ENCODE peak calls at places on chromosomes 2 and 18, in ten cellular contexts. One of them, this sample, is unnamed.

GRCh38 chr2:189255711-189256110 is 76.2 kb upstream of the COL5A2 start:
- DNase-seq in left ventricle myocardium inferior: no peak
- DNase-seq in epithelial cell of proximal tubule: no peak
- DNase-seq in CD8-positive, alpha-beta memory T cell: no peak
- DNase-seq in fibroblast of pulmonary artery: no peak
- DNase-seq in heart right ventricle: no peak
- DNase-seq in NT2/D1: no peak
- DNase-seq in AG04450: no peak
- DNase-seq in body of pancreas: no peak
- DNase-seq in fibroblast of lung: no peak
- DNase-seq in this sample: no peak

GRCh38 chr2:2022941-2023586 is 278.7 kb upstream of the PXDN start:
- DNase-seq in left ventricle myocardium inferior: no peak
- DNase-seq in body of pancreas: no peak
- DNase-seq in CD8-positive, alpha-beta memory T cell: no peak
- DNase-seq in fibroblast of pulmonary artery: no peak
- DNase-seq in fibroblast of lung: no peak
- DNase-seq in AG04450: no peak
- DNase-seq in heart right ventricle: no peak
- DNase-seq in NT2/D1: no peak
- DNase-seq in epithelial cell of proximal tubule: no peak
- DNase-seq in this sample: no peak

GRCh38 chr2:181839811-181840210 is 51.7 kb upstream of the ITPRID2 start:
- DNase-seq in AG04450: peak
- DNase-seq in NT2/D1: no peak
- DNase-seq in epithelial cell of proximal tubule: no peak
- DNase-seq in fibroblast of lung: no peak
- DNase-seq in body of pancreas: no peak
- DNase-seq in heart right ventricle: no peak
- DNase-seq in left ventricle myocardium inferior: no peak
- DNase-seq in fibroblast of pulmonary artery: no peak
- DNase-seq in CD8-positive, alpha-beta memory T cell: no peak
- DNase-seq in this sample: no peak

GRCh38 chr2:31533036-31533435 is 47.7 kb downstream of the SRD5A2 start:
- DNase-seq in epithelial cell of proximal tubule: no peak
- DNase-seq in heart right ventricle: no peak
- DNase-seq in left ventricle myocardium inferior: no peak
- DNase-seq in body of pancreas: no peak
- DNase-seq in NT2/D1: no peak
- DNase-seq in AG04450: no peak
- DNase-seq in CD8-positive, alpha-beta memory T cell: no peak
- DNase-seq in fibroblast of pulmonary artery: no peak
- DNase-seq in fibroblast of lung: no peak
- DNase-seq in this sample: no peak

GRCh38 chr2:46800625-46801024 is 115.0 kb downstream of the MCFD2 start:
- DNase-seq in epithelial cell of proximal tubule: no peak
- DNase-seq in AG04450: no peak
- DNase-seq in left ventricle myocardium inferior: no peak
- DNase-seq in CD8-positive, alpha-beta memory T cell: no peak
- DNase-seq in heart right ventricle: no peak
- DNase-seq in fibroblast of lung: no peak
- DNase-seq in body of pancreas: no peak
- DNase-seq in NT2/D1: no peak
- DNase-seq in fibroblast of pulmonary artery: no peak
- DNase-seq in this sample: no peak

GRCh38 chr2:145752091-145752806 is 1232.3 kb upstream of the ZEB2 start:
- DNase-seq in AG04450: peak
- DNase-seq in NT2/D1: peak
- DNase-seq in CD8-positive, alpha-beta memory T cell: no peak
- DNase-seq in body of pancreas: peak
- DNase-seq in fibroblast of lung: peak
- DNase-seq in left ventricle myocardium inferior: no peak
- DNase-seq in fibroblast of pulmonary artery: peak
- DNase-seq in epithelial cell of proximal tubule: peak
- DNase-seq in heart right ventricle: no peak
- DNase-seq in this sample: peak

GRCh38 chr2:122179492-122180070 is 424.1 kb downstream of the TSN start:
- DNase-seq in fibroblast of pulmonary artery: peak
- DNase-seq in body of pancreas: no peak
- DNase-seq in CD8-positive, alpha-beta memory T cell: no peak
- DNase-seq in left ventricle myocardium inferior: no peak
- DNase-seq in AG04450: no peak
- DNase-seq in epithelial cell of proximal tubule: no peak
- DNase-seq in heart right ventricle: no peak
- DNase-seq in fibroblast of lung: no peak
- DNase-seq in NT2/D1: no peak
- DNase-seq in this sample: no peak

GRCh38 chr18:46211816-46212215 is 107.6 kb downstream of the HAUS1 start:
- DNase-seq in NT2/D1: no peak
- DNase-seq in epithelial cell of proximal tubule: no peak
- DNase-seq in fibroblast of lung: peak
- DNase-seq in left ventricle myocardium inferior: no peak
- DNase-seq in AG04450: no peak
- DNase-seq in heart right ventricle: no peak
- DNase-seq in CD8-positive, alpha-beta memory T cell: no peak
- DNase-seq in fibroblast of pulmonary artery: peak
- DNase-seq in body of pancreas: no peak
- DNase-seq in this sample: no peak

GRCh38 chr2:152623076-152623740 is 94.1 kb downstream of the PRPF40A start:
- DNase-seq in body of pancreas: no peak
- DNase-seq in heart right ventricle: no peak
- DNase-seq in CD8-positive, alpha-beta memory T cell: no peak
- DNase-seq in AG04450: no peak
- DNase-seq in epithelial cell of proximal tubule: no peak
- DNase-seq in NT2/D1: no peak
- DNase-seq in fibroblast of lung: no peak
- DNase-seq in left ventricle myocardium inferior: no peak
- DNase-seq in fibroblast of pulmonary artery: no peak
- DNase-seq in this sample: no peak

GRCh38 chr18:25229080-25229479 is 122.9 kb downstream of the ZNF521 start:
- DNase-seq in CD8-positive, alpha-beta memory T cell: no peak
- DNase-seq in NT2/D1: no peak
- DNase-seq in heart right ventricle: no peak
- DNase-seq in epithelial cell of proximal tubule: no peak
- DNase-seq in body of pancreas: no peak
- DNase-seq in fibroblast of pulmonary artery: peak
- DNase-seq in left ventricle myocardium inferior: no peak
- DNase-seq in AG04450: peak
- DNase-seq in fibroblast of lung: peak
- DNase-seq in this sample: peak

GRCh38 chr2:177902395-177903160 is 170.0 kb downstream of the PDE11A start:
- DNase-seq in body of pancreas: no peak
- DNase-seq in NT2/D1: no peak
- DNase-seq in CD8-positive, alpha-beta memory T cell: no peak
- DNase-seq in heart right ventricle: no peak
- DNase-seq in epithelial cell of proximal tubule: no peak
- DNase-seq in fibroblast of lung: no peak
- DNase-seq in fibroblast of pulmonary artery: no peak
- DNase-seq in AG04450: no peak
- DNase-seq in left ventricle myocardium inferior: no peak
- DNase-seq in this sample: no peak

GRCh38 chr2:165373322-165374025 is 96.0 kb upstream of the CSRNP3 start:
- DNase-seq in body of pancreas: no peak
- DNase-seq in NT2/D1: no peak
- DNase-seq in epithelial cell of proximal tubule: no peak
- DNase-seq in left ventricle myocardium inferior: no peak
- DNase-seq in CD8-positive, alpha-beta memory T cell: no peak
- DNase-seq in heart right ventricle: no peak
- DNase-seq in fibroblast of pulmonary artery: no peak
- DNase-seq in fibroblast of lung: no peak
- DNase-seq in AG04450: no peak
- DNase-seq in this sample: no peak

GRCh38 chr2:66462196-66462825 is 27.4 kb downstream of the MEIS1 start:
- DNase-seq in fibroblast of lung: no peak
- DNase-seq in epithelial cell of proximal tubule: no peak
- DNase-seq in AG04450: no peak
- DNase-seq in NT2/D1: no peak
- DNase-seq in left ventricle myocardium inferior: no peak
- DNase-seq in heart right ventricle: no peak
- DNase-seq in CD8-positive, alpha-beta memory T cell: no peak
- DNase-seq in fibroblast of pulmonary artery: no peak
- DNase-seq in body of pancreas: no peak
- DNase-seq in this sample: no peak

GRCh38 chr2:205198130-205198505 is 484.2 kb upstream of the NRP2 start:
- DNase-seq in CD8-positive, alpha-beta memory T cell: no peak
- DNase-seq in AG04450: peak
- DNase-seq in fibroblast of lung: peak
- DNase-seq in NT2/D1: no peak
- DNase-seq in heart right ventricle: no peak
- DNase-seq in fibroblast of pulmonary artery: peak
- DNase-seq in body of pancreas: no peak
- DNase-seq in left ventricle myocardium inferior: peak
- DNase-seq in epithelial cell of proximal tubule: no peak
- DNase-seq in this sample: peak

GRCh38 chr18:22172594-22173049 is 3.2 kb downstream of the GATA6 start:
- DNase-seq in NT2/D1: no peak
- DNase-seq in fibroblast of pulmonary artery: peak
- DNase-seq in fibroblast of lung: no peak
- DNase-seq in CD8-positive, alpha-beta memory T cell: no peak
- DNase-seq in body of pancreas: peak
- DNase-seq in AG04450: no peak
- DNase-seq in left ventricle myocardium inferior: no peak
- DNase-seq in heart right ventricle: no peak
- DNase-seq in epithelial cell of proximal tubule: no peak
- DNase-seq in this sample: no peak

GRCh38 chr18:22174341-22175148 is 5.2 kb downstream of the GATA6 start:
- DNase-seq in heart right ventricle: no peak
- DNase-seq in epithelial cell of proximal tubule: no peak
- DNase-seq in AG04450: no peak
- DNase-seq in fibroblast of pulmonary artery: peak
- DNase-seq in left ventricle myocardium inferior: no peak
- DNase-seq in CD8-positive, alpha-beta memory T cell: no peak
- DNase-seq in fibroblast of lung: no peak
- DNase-seq in body of pancreas: peak
- DNase-seq in NT2/D1: no peak
- DNase-seq in this sample: no peak

GRCh38 chr18:22171839-22172582 is 2.6 kb downstream of the GATA6 start:
- DNase-seq in fibroblast of lung: no peak
- DNase-seq in body of pancreas: peak
- DNase-seq in epithelial cell of proximal tubule: no peak
- DNase-seq in NT2/D1: no peak
- DNase-seq in AG04450: no peak
- DNase-seq in fibroblast of pulmonary artery: peak
- DNase-seq in left ventricle myocardium inferior: no peak
- DNase-seq in heart right ventricle: peak
- DNase-seq in CD8-positive, alpha-beta memory T cell: no peak
- DNase-seq in this sample: no peak

GRCh38 chr18:22173928-22174301 is 4.5 kb downstream of the GATA6 start:
- DNase-seq in fibroblast of lung: no peak
- DNase-seq in heart right ventricle: no peak
- DNase-seq in left ventricle myocardium inferior: no peak
- DNase-seq in AG04450: no peak
- DNase-seq in fibroblast of pulmonary artery: peak
- DNase-seq in CD8-positive, alpha-beta memory T cell: no peak
- DNase-seq in body of pancreas: no peak
- DNase-seq in NT2/D1: no peak
- DNase-seq in epithelial cell of proximal tubule: no peak
- DNase-seq in this sample: no peak

DNA sequence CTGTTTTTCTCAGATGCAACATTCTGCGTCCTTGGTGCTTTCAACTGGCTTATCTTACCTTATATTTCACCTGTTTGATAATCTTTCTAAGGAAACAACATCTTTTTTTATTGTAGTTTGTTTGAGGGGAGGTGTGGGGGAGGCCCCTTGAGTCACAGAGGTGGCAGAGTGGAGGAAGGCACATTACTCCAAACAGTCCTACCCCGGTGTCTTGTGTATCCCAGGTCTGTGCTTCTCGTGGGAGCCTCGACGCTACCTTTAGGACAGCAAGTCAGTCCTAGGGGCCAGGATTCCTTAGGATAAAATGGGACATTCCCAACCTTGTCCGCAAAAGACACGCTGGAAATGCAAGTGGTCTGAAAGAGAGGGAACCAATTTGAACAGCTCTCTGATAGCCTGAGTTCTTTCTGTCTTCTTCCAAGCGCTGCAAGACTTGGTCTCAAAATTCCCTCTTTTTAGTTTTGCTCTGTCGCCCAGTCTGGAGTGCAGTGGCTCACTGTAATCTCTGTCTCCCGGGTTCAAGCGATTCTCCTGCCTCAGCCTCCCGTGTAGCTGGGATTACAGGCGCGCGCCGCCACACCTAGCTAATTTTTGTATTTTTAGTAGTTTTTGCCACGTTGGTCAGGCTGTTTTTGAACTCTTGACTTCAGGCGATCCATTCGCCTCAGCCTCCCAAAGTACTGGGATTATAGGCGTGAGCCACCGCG is 4.0 kb downstream of the GATA6 start:
- DNase-seq in fibroblast of pulmonary artery: no peak
- DNase-seq in NT2/D1: no peak
- DNase-seq in body of pancreas: no peak
- DNase-seq in left ventricle myocardium inferior: no peak
- DNase-seq in fibroblast of lung: no peak
- DNase-seq in AG04450: no peak
- DNase-seq in heart right ventricle: no peak
- DNase-seq in epithelial cell of proximal tubule: no peak
- DNase-seq in CD8-positive, alpha-beta memory T cell: no peak
- DNase-seq in this sample: no peak
- H3K4me3 ChIP-seq in fibroblast of pulmonary artery: peak
- H3K4me3 ChIP-seq in NT2/D1: no peak
- H3K4me3 ChIP-seq in body of pancreas: peak
- H3K4me3 ChIP-seq in left ventricle myocardium inferior: peak
- H3K4me3 ChIP-seq in fibroblast of lung: peak
- H3K4me3 ChIP-seq in AG04450: no peak
- H3K4me3 ChIP-seq in heart right ventricle: peak
- H3K4me3 ChIP-seq in epithelial cell of proximal tubule: no peak
- H3K4me3 ChIP-seq in CD8-positive, alpha-beta memory T cell: no peak
- H3K4me3 ChIP-seq in this sample: no peak

GRCh38 chr2:159562248-159562647 is 54.1 kb downstream of the BAZ2B start:
- DNase-seq in CD8-positive, alpha-beta memory T cell: no peak
- DNase-seq in AG04450: peak
- DNase-seq in epithelial cell of proximal tubule: no peak
- DNase-seq in left ventricle myocardium inferior: no peak
- DNase-seq in body of pancreas: no peak
- DNase-seq in fibroblast of pulmonary artery: peak
- DNase-seq in NT2/D1: no peak
- DNase-seq in heart right ventricle: no peak
- DNase-seq in fibroblast of lung: peak
- DNase-seq in this sample: peak
- H3K4me3 ChIP-seq in CD8-positive, alpha-beta memory T cell: no peak
- H3K4me3 ChIP-seq in AG04450: no peak
- H3K4me3 ChIP-seq in epithelial cell of proximal tubule: no peak
- H3K4me3 ChIP-seq in left ventricle myocardium inferior: no peak
- H3K4me3 ChIP-seq in body of pancreas: no peak
- H3K4me3 ChIP-seq in fibroblast of pulmonary artery: no peak
- H3K4me3 ChIP-seq in NT2/D1: no peak
- H3K4me3 ChIP-seq in heart right ventricle: no peak
- H3K4me3 ChIP-seq in fibroblast of lung: no peak
- H3K4me3 ChIP-seq in this sample: no peak

GRCh38 chr2:63614448-63614968 is 25.7 kb downstream of the MDH1 start:
- DNase-seq in heart right ventricle: no peak
- DNase-seq in left ventricle myocardium inferior: no peak
- DNase-seq in epithelial cell of proximal tubule: peak
- DNase-seq in body of pancreas: no peak
- DNase-seq in fibroblast of lung: peak
- DNase-seq in CD8-positive, alpha-beta memory T cell: no peak
- DNase-seq in AG04450: peak
- DNase-seq in fibroblast of pulmonary artery: peak
- DNase-seq in NT2/D1: peak
- DNase-seq in this sample: peak
- H3K4me3 ChIP-seq in heart right ventricle: no peak
- H3K4me3 ChIP-seq in left ventricle myocardium inferior: no peak
- H3K4me3 ChIP-seq in epithelial cell of proximal tubule: no peak
- H3K4me3 ChIP-seq in body of pancreas: no peak
- H3K4me3 ChIP-seq in fibroblast of lung: no peak
- H3K4me3 ChIP-seq in CD8-positive, alpha-beta memory T cell: no peak
- H3K4me3 ChIP-seq in AG04450: no peak
- H3K4me3 ChIP-seq in fibroblast of pulmonary artery: no peak
- H3K4me3 ChIP-seq in NT2/D1: no peak
- H3K4me3 ChIP-seq in this sample: no peak

GRCh38 chr2:102337481-102338386 is 17.9 kb upstream of the IL18R1 start:
- DNase-seq in CD8-positive, alpha-beta memory T cell: no peak
- DNase-seq in fibroblast of pulmonary artery: peak
- DNase-seq in NT2/D1: no peak
- DNase-seq in heart right ventricle: no peak
- DNase-seq in body of pancreas: no peak
- DNase-seq in epithelial cell of proximal tubule: no peak
- DNase-seq in AG04450: no peak
- DNase-seq in left ventricle myocardium inferior: no peak
- DNase-seq in fibroblast of lung: no peak
- DNase-seq in this sample: no peak
- H3K4me3 ChIP-seq in CD8-positive, alpha-beta memory T cell: no peak
- H3K4me3 ChIP-seq in fibroblast of pulmonary artery: peak
- H3K4me3 ChIP-seq in NT2/D1: no peak
- H3K4me3 ChIP-seq in heart right ventricle: no peak
- H3K4me3 ChIP-seq in body of pancreas: no peak
- H3K4me3 ChIP-seq in epithelial cell of proximal tubule: no peak
- H3K4me3 ChIP-seq in AG04450: no peak
- H3K4me3 ChIP-seq in left ventricle myocardium inferior: no peak
- H3K4me3 ChIP-seq in fibroblast of lung: no peak
- H3K4me3 ChIP-seq in this sample: no peak

This sample was measured in skeletal muscle cell.